ENCODE peak calls at places on chromosomes 6 and 20, in six cellular contexts. R is RWPE2; H is colonic mucosa; G is thoracic aorta; L is ascending aorta; A is CD4-positive, alpha-beta T cell. Q is an unnamed sample.

GRCh38 chr6:30570760-30571084 is 520 bp upstream of the ABCF1 start:
- DNase-seq in R (no peak), H (no peak), G (no peak), L (no peak), A (no peak), Q (no peak)

GRCh38 chr6:135043854-135044253 is 10.8 kb downstream of the HBS1L start:
- DNase-seq in R (no peak), H (no peak), G (no peak), L (no peak), A (no peak), Q (peak; percentile 21)

GRCh38 chr6:11727995-11728961 is 50.3 kb downstream of the ADTRP start:
- DNase-seq in R (no peak), H (no peak), G (no peak), L (no peak), A (peak; percentile 64), Q (no peak)

GRCh38 chr20:53829706-53830521 is 236.3 kb upstream of the ZNF217 start:
- DNase-seq in R (no peak), H (no peak), G (no peak), L (no peak), A (no peak), Q (no peak)

GRCh38 chr6:119430820-119431219 is 81.3 kb upstream of the MAN1A1 start:
- DNase-seq in R (no peak), H (no peak), G (no peak), L (no peak), A (no peak), Q (no peak)

GRCh38 chr20:9102456-9102855 is 33.6 kb downstream of the PLCB4 start:
- DNase-seq in R (no peak), H (no peak), G (no peak), L (no peak), A (no peak), Q (no peak)

GRCh38 chr6:6694825-6695710 is 106.5 kb downstream of the LY86 start:
- DNase-seq in R (peak; percentile 81), H (peak; percentile 91), G (no peak), L (no peak), A (no peak), Q (peak; percentile 24)

GRCh38 chr6:75368151-75368779 is 83.7 kb upstream of the TMEM30A start:
- DNase-seq in R (no peak), H (peak; percentile 29), G (no peak), L (no peak), A (no peak), Q (peak; percentile 43)

GRCh38 chr6:142009647-142010046 is 123.1 kb upstream of the GJE1 start:
- DNase-seq in R (no peak), H (no peak), G (no peak), L (no peak), A (no peak), Q (peak; percentile 83)

GRCh38 chr6:41777886-41778285 is 1.8 kb downstream of the FRS3 start:
- DNase-seq in R (no peak), H (no peak), G (no peak), L (no peak), A (no peak), Q (no peak)

GRCh38 chr20:56606174-56606945 is 22.7 kb upstream of the TFAP2C start:
- DNase-seq in R (peak; percentile 95), H (peak; percentile 64), G (no peak), L (no peak), A (no peak), Q (no peak)

GRCh38 chr6:146700078-146700686 is 101.4 kb downstream of the ADGB start:
- DNase-seq in R (peak; percentile 45), H (peak; percentile 86), G (peak; percentile 70), L (peak; percentile 82), A (peak; percentile 14), Q (peak; percentile 94)

GRCh38 chr20:50113420-50114224 is 672 bp upstream of the UBE2V1 start:
- DNase-seq in R (peak; percentile 43), H (no peak), G (no peak), L (peak; percentile 21), A (no peak), Q (no peak)

GRCh38 chr6:5706094-5707033 is 300.4 kb downstream of the NRN1 start:
- DNase-seq in R (no peak), H (peak; percentile 12), G (no peak), L (peak; percentile 56), A (no peak), Q (peak; percentile 10)

GRCh38 chr6:111739257-111739696 is 133.6 kb upstream of the TRAF3IP2 start:
- DNase-seq in R (no peak), H (no peak), G (no peak), L (no peak), A (no peak), Q (no peak)

GRCh38 chr6:21342496-21342895 is 251.1 kb upstream of the SOX4 start:
- DNase-seq in R (no peak), H (no peak), G (no peak), L (no peak), A (no peak), Q (peak; percentile 89)

GRCh38 chr6:137351890-137352289 is 132.7 kb upstream of the IFNGR1 start:
- DNase-seq in R (no peak), H (no peak), G (no peak), L (no peak), A (no peak), Q (no peak)

GRCh38 chr6:159089909-159090308 is 45.1 kb upstream of the TAGAP start:
- DNase-seq in R (no peak), H (peak; percentile 7), G (no peak), L (no peak), A (no peak), Q (no peak)

GRCh38 chr6:26125015-26125690 is 37.9 kb downstream of the HFE start:
- DNase-seq in R (no peak), H (no peak), G (no peak), L (no peak), A (no peak), Q (peak; percentile 38)

GRCh38 chr6:168095741-168096250 is 16.8 kb upstream of the FRMD1 start:
- DNase-seq in R (peak; percentile 12), H (no peak), G (no peak), L (no peak), A (no peak), Q (no peak)

GRCh38 chr20:52312131-52312729 is 120.7 kb upstream of the ZFP64 start:
- DNase-seq in R (no peak), H (peak; percentile 34), G (no peak), L (no peak), A (peak; percentile 52), Q (peak; percentile 78)

GRCh38 chr20:37734228-37734980 is 40.6 kb downstream of the CTNNBL1 start:
- DNase-seq in R (no peak), H (no peak), G (no peak), L (no peak), A (no peak), Q (no peak)

GRCh38 chr6:32196682-32197616 is 4.5 kb upstream of the GPSM3 start:
- DNase-seq in R (no peak), H (peak; percentile 47), G (no peak), L (no peak), A (no peak), Q (no peak)

GRCh38 chr6:65707134-65707826 is at the start of gene EYS:
- DNase-seq in R (no peak), H (no peak), G (no peak), L (no peak), A (no peak), Q (no peak)

GRCh38 chr6:151485616-151486015 is 8.2 kb upstream of the CCDC170 start:
- DNase-seq in R (no peak), H (no peak), G (no peak), L (no peak), A (no peak), Q (no peak)

GRCh38 chr6:16533210-16533609 is 228.1 kb downstream of the ATXN1 start:
- DNase-seq in R (no peak), H (no peak), G (no peak), L (no peak), A (no peak), Q (peak; percentile 26)

GRCh38 chr6:156767603-156768467 is 9.3 kb upstream of the ARID1B start:
- DNase-seq in R (no peak), H (no peak), G (no peak), L (no peak), A (no peak), Q (no peak)

GRCh38 chr6:136582702-136583471 is 32.7 kb upstream of the MAP7 start:
- DNase-seq in R (no peak), H (no peak), G (no peak), L (no peak), A (no peak), Q (no peak)

GRCh38 chr6:161804804-161805203 is 530.9 kb upstream of the AGPAT4 start:
- DNase-seq in R (no peak), H (no peak), G (no peak), L (no peak), A (no peak), Q (peak; percentile 20)

GRCh38 chr6:160791981-160792418 is 90.0 kb downstream of the PLG start:
- DNase-seq in R (no peak), H (no peak), G (no peak), L (no peak), A (no peak), Q (no peak)
- H3K27ac ChIP-seq in R (peak overlapping the region; percentile 78), H (no peak overlapping the region), G (no peak overlapping the region), L (no peak overlapping the region), A (no peak overlapping the region), Q (no peak overlapping the region)

DNA sequence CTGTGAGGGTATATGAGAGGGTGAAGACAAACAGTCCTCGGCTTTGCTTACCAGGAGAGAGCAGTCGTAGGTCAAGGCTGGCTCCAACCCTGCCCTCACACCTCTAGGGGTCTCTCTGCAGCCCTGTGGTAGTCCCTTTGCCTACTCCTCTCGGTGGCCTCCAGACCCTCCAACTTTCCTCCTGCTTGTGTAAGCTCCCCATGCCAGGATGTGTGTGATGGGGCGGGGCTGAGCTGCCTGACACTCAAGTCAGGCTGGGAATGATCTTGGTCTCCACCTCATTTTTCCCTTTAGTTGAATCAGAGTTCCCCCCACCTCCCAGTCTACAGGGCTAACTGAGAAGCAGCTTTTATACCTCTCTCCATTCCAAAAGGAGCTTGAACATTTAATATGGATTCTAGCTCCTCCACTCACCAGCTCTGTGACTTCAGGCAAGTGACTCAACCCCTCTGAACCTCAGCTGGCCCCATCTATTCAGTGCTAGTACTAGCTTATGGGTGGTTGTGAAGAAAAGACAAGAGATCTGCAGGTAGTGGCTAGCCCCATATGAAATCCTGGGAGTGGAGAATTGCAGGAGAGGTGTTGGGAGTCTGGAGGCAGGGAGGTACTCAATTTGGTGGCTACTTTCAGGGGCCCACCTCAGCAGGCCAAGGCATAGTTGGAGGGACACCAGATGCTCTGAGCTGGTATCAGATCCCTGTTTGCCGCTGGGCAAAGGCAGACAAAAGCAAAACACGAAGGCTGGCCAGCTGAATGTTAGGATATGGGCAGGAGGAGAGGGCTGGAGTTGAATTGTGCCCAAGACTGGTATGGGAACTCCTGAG is 971 bp downstream of the SLC29A1 start:
- DNase-seq in R (no peak), H (no peak), G (no peak), L (peak; percentile 74), A (no peak), Q (peak; percentile 39)
- TF ChIP-seq CTCF in R (no peak), H (no peak), G (no peak), L (no peak), A (no peak), Q (no peak)

GRCh38 chr6:17679726-17680125 is 27.0 kb downstream of the NUP153 start:
- DNase-seq in R (no peak), H (no peak), G (no peak), L (no peak), A (no peak), Q (no peak)
- H3K27ac ChIP-seq in R (no peak overlapping the region), H (no peak overlapping the region), G (no peak overlapping the region), L (no peak overlapping the region), A (no peak overlapping the region), Q (no peak overlapping the region)

DNA sequence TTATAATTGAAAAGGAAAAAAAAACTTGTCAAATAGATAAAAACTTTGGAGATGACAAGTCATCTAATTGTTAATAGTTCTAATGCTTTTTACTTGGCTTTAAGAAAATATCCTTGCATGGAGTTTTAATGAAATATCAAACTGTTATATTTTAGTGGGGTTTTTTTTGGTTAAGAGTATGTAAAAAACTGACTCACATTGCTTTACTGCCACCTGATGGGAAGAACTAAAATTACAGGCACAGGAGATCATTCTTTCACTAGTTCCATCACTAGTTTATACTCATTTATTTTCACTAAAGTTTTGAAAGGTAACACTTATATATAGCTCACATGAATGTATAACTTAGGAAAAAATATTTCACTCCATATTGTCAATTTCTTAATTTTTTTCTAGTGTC is 309.1 kb downstream of the LMBRD1 start:
- DNase-seq in R (no peak), H (no peak), G (no peak), L (no peak), A (no peak), Q (no peak)
- TF ChIP-seq CTCF in R (peak; percentile 23), H (no peak), G (no peak), L (no peak), A (no peak), Q (no peak)

Q was measured in cardiac muscle cell.